ENCODE peak calls at places on chromosomes 7 and 10, in four cellular contexts. F is GM12878, M is HepG2, I is K562. B is an unnamed sample.
A peak's percentile ranks its signal among the peaks of the same experiment; 100 is the strongest.

GRCh38 chr7:33185786-33186185 is 56.4 kb downstream of the BBS9 start:
- DNase-seq in I (peak; percentile 37), F (no peak), M (peak; percentile 62), B (peak; percentile 54)

GRCh38 chr7:6705959-6706665 is 635 bp downstream of the ZNF12 start:
- DNase-seq in F (no peak), M (peak; percentile 9), I (peak; percentile 65), B (peak; percentile 28)

GRCh38 chr10:91549296-91549695 is 83.6 kb downstream of the PPP1R3C start:
- DNase-seq in F (no peak), M (no peak), I (no peak), B (no peak)

GRCh38 chr7:115805458-115805857 is 225.1 kb downstream of the TFEC start:
- DNase-seq in M (no peak), I (no peak), F (no peak), B (no peak)

GRCh38 chr7:108201766-108202165 is 71.6 kb upstream of the LAMB4 start:
- DNase-seq in I (no peak), M (no peak), F (no peak), B (no peak)

GRCh38 chr7:33854178-33854577 is 51.2 kb upstream of the BMPER start:
- DNase-seq in F (no peak), M (no peak), I (no peak), B (no peak)

GRCh38 chr10:131727612-131728011 is 173.2 kb upstream of the PPP2R2D start:
- DNase-seq in I (no peak), F (no peak), M (no peak), B (no peak)

GRCh38 chr10:108735380-108735779 is 1187.9 kb downstream of the XPNPEP1 start:
- DNase-seq in F (no peak), I (no peak), M (no peak), B (no peak)

GRCh38 chr10:48455055-48455391 is 148.5 kb downstream of the MAPK8 start:
- DNase-seq in I (no peak), M (no peak), F (no peak), B (no peak)

GRCh38 chr7:18940577-18941134 is 176.8 kb downstream of the TWIST1 start:
- DNase-seq in F (no peak), M (no peak), I (no peak), B (no peak)

GRCh38 chr10:132657127-132657706 is 119.6 kb downstream of the INPP5A start:
- DNase-seq in I (no peak), F (no peak), M (no peak), B (no peak)

GRCh38 chr10:29109700-29110099 is 179.2 kb upstream of the LYZL1 start:
- DNase-seq in F (no peak), M (peak; percentile 65), I (no peak), B (no peak)

GRCh38 chr10:109114578-109114977 is 808.7 kb downstream of the XPNPEP1 start:
- DNase-seq in I (no peak), M (no peak), F (no peak), B (no peak)

GRCh38 chr7:96547371-96547811 is 162.3 kb downstream of the SEM1 start:
- DNase-seq in M (no peak), I (no peak), F (no peak), B (no peak)

GRCh38 chr7:108623220-108623619 is 53.5 kb downstream of the DNAJB9 start:
- DNase-seq in F (no peak), M (no peak), I (no peak), B (no peak)

GRCh38 chr7:101243786-101244384 is 996 bp downstream of the FIS1 start:
- DNase-seq in F (no peak), I (peak; percentile 89), M (no peak), B (no peak)

GRCh38 chr7:133669061-133669455 is 416.2 kb downstream of the EXOC4 start:
- DNase-seq in M (no peak), F (no peak), I (no peak), B (no peak)

DNA sequence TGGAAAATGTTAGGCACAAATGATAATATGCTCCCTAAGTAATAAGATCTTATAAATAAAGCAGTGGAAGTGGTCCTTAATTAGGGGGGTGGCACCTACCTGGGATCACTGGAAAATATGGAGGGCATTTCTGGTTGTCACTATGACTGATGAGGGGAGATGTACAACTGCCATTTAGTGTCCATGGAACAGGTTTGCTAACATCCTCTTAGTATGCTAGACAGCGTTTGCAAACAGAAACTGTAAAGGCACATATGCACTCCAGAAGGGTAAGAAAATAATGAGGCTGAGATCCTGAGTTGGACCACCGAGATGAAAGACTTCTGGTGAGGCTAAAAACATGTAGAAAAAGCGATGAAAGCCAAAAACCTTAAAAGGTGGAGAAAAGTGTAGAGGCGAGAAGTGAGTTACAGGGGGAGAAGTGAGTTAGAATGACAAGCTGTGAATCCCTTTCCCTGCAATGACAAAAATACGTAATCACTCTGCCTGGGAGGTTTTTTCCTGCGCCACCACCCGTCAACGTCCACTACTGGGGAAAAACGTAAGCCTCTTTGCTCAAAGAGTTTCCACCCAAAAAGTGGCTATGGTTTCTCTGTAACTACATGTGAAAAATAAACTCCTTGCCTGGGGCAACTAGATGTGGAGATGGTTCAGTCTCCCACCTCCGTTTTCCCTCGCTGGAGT is 769 bp downstream of the KRIT1 start:
- DNase-seq in I (peak; percentile 62), M (no peak), F (no peak), B (no peak)
- TF ChIP-seq BHLHE40 in I (no peak), M (no peak), F (no peak), B (no peak)

DNA sequence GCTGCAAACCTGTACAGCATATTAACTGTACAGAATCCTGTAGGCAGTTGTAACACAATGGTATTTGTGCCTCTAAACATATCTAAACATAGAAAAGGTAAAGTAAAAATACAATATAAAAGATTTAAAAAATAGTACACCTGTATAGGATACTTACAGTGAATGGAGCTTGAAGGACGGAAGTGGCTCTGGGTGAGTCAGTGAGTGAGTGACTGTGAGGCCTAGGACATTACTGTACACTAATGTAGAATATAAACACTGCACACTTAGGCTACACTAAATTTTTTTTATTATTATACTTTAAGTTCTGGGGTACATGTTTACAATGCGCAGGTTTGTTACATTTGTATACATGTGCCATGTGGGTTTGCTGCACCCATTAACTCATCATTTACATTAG is 97.3 kb upstream of the STK17A start:
- DNase-seq in I (no peak), F (no peak), M (no peak), B (no peak)
- TF ChIP-seq FOXK2 in I (no peak), F (no peak), M (no peak), B (no peak)

DNA sequence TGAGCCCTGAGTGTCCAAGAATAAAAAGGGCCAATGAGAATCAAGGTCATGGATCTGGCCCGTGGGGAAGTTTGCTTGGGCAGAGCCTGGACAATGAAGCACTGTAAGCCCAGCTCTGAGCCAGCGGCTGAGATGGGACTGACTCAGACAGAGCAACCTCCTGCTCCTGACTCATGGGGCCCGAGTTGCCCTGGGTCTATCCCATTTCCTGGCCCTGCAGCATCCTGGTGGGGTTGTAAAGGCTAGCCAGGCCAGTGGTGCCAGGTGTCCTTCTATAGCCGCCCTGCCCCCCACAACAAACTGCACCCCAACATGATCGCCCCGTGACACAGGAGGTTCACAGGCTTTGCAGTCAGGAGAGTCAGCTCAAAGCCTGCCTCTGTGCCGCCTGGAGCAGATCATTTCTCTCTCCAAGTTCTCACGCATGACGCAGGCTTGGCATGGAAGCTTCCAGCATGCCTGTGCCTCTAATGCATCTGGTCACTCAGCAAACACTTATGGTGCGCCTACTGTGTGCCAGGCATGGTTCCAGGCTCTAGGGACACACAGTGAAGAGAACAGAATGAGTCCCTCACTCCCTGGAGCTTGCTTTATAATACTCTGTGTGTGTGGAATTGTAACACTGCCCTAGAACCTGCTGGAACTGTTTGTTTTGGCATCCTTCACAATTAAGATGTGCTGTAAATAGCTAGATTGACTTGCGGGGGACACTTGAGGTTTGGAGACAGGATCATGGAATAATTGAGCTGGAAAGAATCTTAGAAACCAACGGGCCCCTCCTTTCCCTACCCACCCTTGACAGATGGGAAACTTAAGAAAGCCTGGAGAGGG is 4.9 kb upstream of the MYH16 start:
- DNase-seq in I (no peak), M (peak; percentile 85), F (no peak), B (no peak)
- TF ChIP-seq BHLHE40 in I (no peak), M (no peak), F (no peak), B (no peak)

GRCh38 chr10:60810437-60811182 is 32.3 kb downstream of the CDK1 start:
- DNase-seq in I (no peak), F (no peak), M (peak; percentile 18), B (no peak)
- TF ChIP-seq FOXK2 in I (no peak), F (no peak), M (no peak), B (no peak)

DNA sequence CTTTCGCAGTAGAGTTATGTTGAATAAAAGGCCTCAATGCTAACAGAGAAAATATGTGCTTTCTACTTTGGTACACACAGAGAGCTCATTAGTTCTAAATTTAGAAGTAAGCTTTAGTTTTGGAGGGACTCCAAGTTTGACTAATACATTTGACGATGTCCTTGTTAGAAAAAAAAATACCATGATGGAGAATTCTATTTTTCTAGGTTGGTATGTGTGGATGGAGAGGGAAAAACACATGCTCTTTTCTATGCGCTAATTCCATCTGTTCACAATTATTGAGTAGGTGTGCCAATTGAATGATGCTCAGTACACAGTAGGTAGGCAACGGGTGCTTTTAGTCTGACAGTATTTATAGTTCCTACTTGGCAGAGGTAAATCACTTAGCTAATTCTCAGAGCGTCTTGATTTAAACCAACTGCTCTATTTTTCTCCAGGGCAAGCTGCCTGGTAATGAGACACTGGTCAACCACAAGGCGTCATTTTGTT is 327.2 kb upstream of the AKR1E2 start:
- DNase-seq in I (no peak), M (no peak), F (no peak), B (no peak)
- TF ChIP-seq BHLHE40 in I (no peak), M (no peak), F (no peak), B (no peak)

GRCh38 chr7:50513166-50513871 is 51.9 kb downstream of the DDC start:
- DNase-seq in F (no peak), I (no peak), M (no peak), B (no peak)
- TF ChIP-seq FOXK2 in F (no peak), I (no peak), M (no peak), B (no peak)

DNA sequence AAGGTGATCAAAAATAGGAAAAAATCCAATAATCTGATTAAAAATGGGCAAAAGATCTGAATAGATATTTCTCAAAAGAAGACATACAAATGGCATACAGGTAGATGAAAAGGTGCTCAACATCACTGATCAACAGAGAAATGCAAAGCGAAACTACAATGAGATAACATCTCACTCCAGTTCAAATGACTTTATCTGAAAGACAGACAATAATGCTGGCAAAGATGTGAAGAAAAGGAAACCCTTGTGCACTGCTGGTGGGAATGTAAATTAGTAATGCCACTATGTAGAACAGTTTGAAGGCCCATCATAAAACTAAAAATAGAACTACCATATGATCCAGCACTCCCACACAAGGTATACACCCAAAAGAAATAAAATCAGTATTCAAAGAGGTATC is 85.0 kb downstream of the LRRN3 start:
- DNase-seq in F (no peak), I (no peak), M (no peak), B (no peak)
- TF ChIP-seq BHLHE40 in F (no peak), I (no peak), M (no peak), B (no peak)

GRCh38 chr7:94696981-94697670 is 41.2 kb upstream of the SGCE start:
- DNase-seq in F (no peak), I (no peak), M (peak; percentile 76), B (no peak)
- TF ChIP-seq FOXK2 in F (no peak), I (no peak), M (no peak), B (no peak)

GRCh38 chr10:4943821-4944220 is 19.4 kb upstream of the AKR1C1 start:
- DNase-seq in I (no peak), M (no peak), F (no peak), B (no peak)

GRCh38 chr10:4944751-4945280 is 18.4 kb upstream of the AKR1C1 start:
- DNase-seq in M (no peak), I (no peak), F (no peak), B (no peak)

GRCh38 chr10:4945706-4946348 is 17.4 kb upstream of the AKR1C1 start:
- DNase-seq in I (no peak), M (no peak), F (no peak), B (no peak)

GRCh38 chr10:4939224-4940072 is 23.8 kb upstream of the AKR1C1 start:
- DNase-seq in F (no peak), I (no peak), M (peak; percentile 62), B (no peak)

GRCh38 chr10:4941540-4942330 is 21.5 kb upstream of the AKR1C1 start:
- DNase-seq in I (peak; percentile 83), F (no peak), M (peak; percentile 78), B (no peak)
- TF ChIP-seq BHLHE40 in I (peak; percentile 91), F (no peak), M (no peak), B (no peak)

B was measured in HEK293T.